ENCODE peak calls at places on chromosomes 11 and 22, in nine cellular contexts. A, C, E, Q, L, Z, V, K and J are unnamed samples.

GRCh38 chr11:74506823-74507222 is 13.3 kb upstream of the LIPT2 start:
- DNase-seq in A (no peak), C (no peak), E (no peak), Q (no peak), L (no peak), Z (no peak), V (no peak), K (no peak), J (no peak)

GRCh38 chr22:31046591-31047226 is 34.4 kb upstream of the SMTN start:
- DNase-seq in A (peak), C (no peak), E (no peak), Q (peak), L (no peak), Z (no peak), V (peak), K (no peak), J (peak)

GRCh38 chr22:37095113-37095512 is 14.4 kb downstream of the TMPRSS6 start:
- DNase-seq in A (no peak), C (peak), E (no peak), Q (no peak), L (no peak), Z (no peak), V (no peak), K (no peak), J (no peak)

GRCh38 chr11:127890026-127890611 is 697.2 kb downstream of the ETS1 start:
- DNase-seq in A (no peak), C (no peak), E (no peak), Q (no peak), L (no peak), Z (no peak), V (no peak), K (no peak), J (no peak)

GRCh38 chr11:64566042-64566914 is 24.7 kb upstream of the SLC22A12 start:
- DNase-seq in A (no peak), C (no peak), E (peak), Q (no peak), L (peak), Z (no peak), V (no peak), K (peak), J (no peak)

GRCh38 chr11:586376-587316 is 10.4 kb downstream of the PHRF1 start:
- DNase-seq in A (no peak), C (no peak), E (no peak), Q (no peak), L (no peak), Z (no peak), V (no peak), K (no peak), J (no peak)

GRCh38 chr22:28025866-28026575 is 107.0 kb upstream of the PITPNB start:
- DNase-seq in A (no peak), C (no peak), E (no peak), Q (no peak), L (no peak), Z (no peak), V (peak), K (no peak), J (no peak)

GRCh38 chr11:30741039-30741550 is 154.9 kb upstream of the MPPED2 start:
- DNase-seq in A (no peak), C (no peak), E (no peak), Q (no peak), L (no peak), Z (no peak), V (no peak), K (no peak), J (no peak)

GRCh38 chr11:95884364-95884763 is 39.5 kb downstream of the MTMR2 start:
- DNase-seq in A (no peak), C (no peak), E (no peak), Q (no peak), L (no peak), Z (no peak), V (no peak), K (peak), J (no peak)

GRCh38 chr11:72100462-72100861 is 2.6 kb downstream of the LAMTOR1 start:
- DNase-seq in A (no peak), C (no peak), E (no peak), Q (no peak), L (no peak), Z (no peak), V (no peak), K (no peak), J (no peak)

GRCh38 chr22:21000987-21001600 is 824 bp downstream of the THAP7 start:
- DNase-seq in A (no peak), C (no peak), E (no peak), Q (peak), L (no peak), Z (no peak), V (no peak), K (no peak), J (no peak)

GRCh38 chr11:43555811-43556210 is 124.7 kb upstream of the HSD17B12 start:
- DNase-seq in A (no peak), C (no peak), E (no peak), Q (no peak), L (no peak), Z (no peak), V (no peak), K (no peak), J (no peak)

GRCh38 chr11:71298016-71298550 is 45.7 kb upstream of the SHANK2 start:
- DNase-seq in A (no peak), C (no peak), E (no peak), Q (no peak), L (no peak), Z (no peak), V (no peak), K (no peak), J (no peak)

GRCh38 chr22:39428597-39429071 is 28.2 kb upstream of the MGAT3 start:
- DNase-seq in A (no peak), C (no peak), E (no peak), Q (no peak), L (no peak), Z (no peak), V (no peak), K (no peak), J (no peak)

GRCh38 chr22:50306753-50307749 is at the start of gene PLXNB2:
- DNase-seq in A (peak), C (no peak), E (peak), Q (peak), L (peak), Z (no peak), V (peak), K (peak), J (peak)

GRCh38 chr11:75191330-75191717 is 40.4 kb downstream of the SLCO2B1 start:
- DNase-seq in A (no peak), C (no peak), E (no peak), Q (no peak), L (no peak), Z (no peak), V (no peak), K (no peak), J (no peak)

GRCh38 chr11:117442869-117443239 is 115.2 kb downstream of the CEP164 start:
- DNase-seq in A (no peak), C (no peak), E (no peak), Q (no peak), L (no peak), Z (no peak), V (no peak), K (no peak), J (no peak)

GRCh38 chr22:31313366-31314147 is 21.3 kb upstream of the PIK3IP1 start:
- DNase-seq in A (peak), C (peak), E (peak), Q (peak), L (peak), Z (peak), V (peak), K (peak), J (peak)

GRCh38 chr11:46309669-46310288 is 32.3 kb downstream of the CREB3L1 start:
- DNase-seq in A (no peak), C (no peak), E (peak), Q (no peak), L (no peak), Z (no peak), V (no peak), K (peak), J (no peak)

GRCh38 chr11:107969219-107969618 is 39.5 kb upstream of the CUL5 start:
- DNase-seq in A (no peak), C (no peak), E (no peak), Q (no peak), L (no peak), Z (no peak), V (no peak), K (no peak), J (no peak)

GRCh38 chr11:47057374-47057773 is 119.3 kb downstream of the ARFGAP2 start:
- DNase-seq in A (no peak), C (no peak), E (no peak), Q (no peak), L (no peak), Z (no peak), V (no peak), K (no peak), J (no peak)

GRCh38 chr11:8803973-8804372 is 107.0 kb upstream of the AKIP1 start:
- DNase-seq in A (no peak), C (no peak), E (no peak), Q (no peak), L (no peak), Z (no peak), V (no peak), K (no peak), J (no peak)

GRCh38 chr11:14908214-14908880 is 16.3 kb upstream of the CYP2R1 start:
- DNase-seq in A (no peak), C (no peak), E (no peak), Q (no peak), L (peak), Z (no peak), V (no peak), K (peak), J (no peak)

GRCh38 chr22:32752868-32753520 is 48.5 kb upstream of the TIMP3 start:
- DNase-seq in A (peak), C (no peak), E (no peak), Q (no peak), L (no peak), Z (no peak), V (no peak), K (no peak), J (no peak)

GRCh38 chr22:37141971-37142647 is 7.6 kb downstream of the IL2RB start:
- DNase-seq in A (no peak), C (no peak), E (no peak), Q (no peak), L (no peak), Z (no peak), V (no peak), K (no peak), J (no peak)

GRCh38 chr11:2077061-2077802 is 62.0 kb downstream of the IGF2 start:
- DNase-seq in A (no peak), C (peak), E (peak), Q (no peak), L (no peak), Z (no peak), V (no peak), K (peak), J (no peak)

GRCh38 chr11:10485646-10486045 is 30.6 kb downstream of the AMPD3 start:
- DNase-seq in A (no peak), C (no peak), E (no peak), Q (no peak), L (no peak), Z (no peak), V (no peak), K (no peak), J (no peak)

GRCh38 chr11:130580372-130580771 is 131.9 kb downstream of the ADAMTS15 start:
- DNase-seq in A (no peak), C (no peak), E (peak), Q (no peak), L (no peak), Z (no peak), V (no peak), K (peak), J (no peak)

GRCh38 chr11:37286890-37287289 is 688.9 kb upstream of the RAG2 start:
- DNase-seq in A (no peak), C (no peak), E (no peak), Q (no peak), L (no peak), Z (no peak), V (no peak), K (no peak), J (no peak)

GRCh38 chr11:114257621-114258558 is 38.3 kb upstream of the NNMT start:
- DNase-seq in A (peak), C (no peak), E (no peak), Q (peak), L (no peak), Z (no peak), V (peak), K (no peak), J (peak)

GRCh38 chr22:30460147-30460546 is 11.7 kb downstream of the SEC14L3 start:
- DNase-seq in A (no peak), C (no peak), E (peak), Q (no peak), L (no peak), Z (no peak), V (no peak), K (no peak), J (no peak)

GRCh38 chr22:49553518-49554295 is 274.0 kb downstream of the BRD1 start:
- DNase-seq in A (no peak), C (no peak), E (no peak), Q (no peak), L (no peak), Z (no peak), V (peak), K (no peak), J (no peak)

GRCh38 chr11:34601085-34601444 is 19.8 kb upstream of the EHF start:
- DNase-seq in A (no peak), C (no peak), E (no peak), Q (no peak), L (no peak), Z (no peak), V (no peak), K (no peak), J (no peak)

GRCh38 chr11:41461057-41461681 is 1.7 kb upstream of the LRRC4C start:
- DNase-seq in A (no peak), C (no peak), E (no peak), Q (no peak), L (no peak), Z (no peak), V (no peak), K (no peak), J (no peak)

GRCh38 chr11:112004389-112004788 is 20.8 kb upstream of the DLAT start:
- DNase-seq in A (no peak), C (peak), E (no peak), Q (no peak), L (no peak), Z (no peak), V (no peak), K (no peak), J (no peak)